ENCODE peak calls at places on chromosome 6, in six cellular contexts. P is activated T-cell treated with anti-CD3 and anti-CD28 coated beads for 1 hour; U is NCI-H2171; T is esophagus squamous epithelium; D is stimulated activated naive CD4-positive, alpha-beta T cell; L is HEK293T. X is an unnamed sample.
A peak's percentile ranks its signal among the peaks of the same experiment; 100 is the strongest.

GRCh38 chr6:14975124-14975815 is 270.6 kb upstream of the JARID2 start:
- DNase-seq in U (no peak), T (no peak), D (no peak), P (no peak), L (no peak), X (no peak)

GRCh38 chr6:33861722-33862121 is 57.9 kb upstream of the MLN start:
- DNase-seq in D (no peak), T (no peak), L (no peak), P (no peak), U (no peak), X (no peak)

GRCh38 chr6:108874470-108875160 is 26.4 kb downstream of the ARMC2 start:
- DNase-seq in D (no peak), U (no peak), T (no peak), P (peak; percentile 6), L (no peak), X (no peak)

GRCh38 chr6:31293343-31293742 is 21.5 kb upstream of the HLA-C start:
- DNase-seq in P (no peak), D (no peak), L (peak; percentile 31), T (no peak), U (no peak), X (no peak)

GRCh38 chr6:105651969-105652368 is 249.1 kb upstream of the PREP start:
- DNase-seq in U (no peak), T (no peak), P (no peak), L (no peak), D (no peak), X (no peak)

GRCh38 chr6:148509152-148509571 is 166.5 kb downstream of the SASH1 start:
- DNase-seq in D (no peak), P (no peak), T (no peak), L (no peak), U (no peak), X (no peak)

GRCh38 chr6:107231243-107231642 is 115.9 kb upstream of the BEND3 start:
- DNase-seq in D (no peak), P (no peak), L (no peak), U (no peak), T (no peak), X (no peak)

GRCh38 chr6:33694401-33694931 is 17.0 kb downstream of the UQCC2 start:
- DNase-seq in L (no peak), T (no peak), U (peak; percentile 94), P (peak; percentile 58), D (peak; percentile 63), X (no peak)

GRCh38 chr6:152387091-152387490 is 250.1 kb downstream of the SYNE1 start:
- DNase-seq in T (no peak), P (no peak), U (no peak), L (no peak), D (no peak), X (no peak)

GRCh38 chr6:132820629-132821381 is 6.4 kb downstream of the RPS12 start:
- DNase-seq in P (no peak), T (no peak), D (no peak), L (no peak), U (no peak), X (no peak)

GRCh38 chr6:70669133-70669532 is 1.4 kb downstream of the SMAP1 start:
- DNase-seq in U (no peak), P (no peak), L (no peak), D (no peak), T (no peak), X (no peak)

GRCh38 chr6:160137130-160137988 is 15.7 kb downstream of the SLC22A1 start:
- DNase-seq in P (no peak), D (no peak), T (no peak), L (no peak), U (no peak), X (no peak)

GRCh38 chr6:7148100-7148822 is 40.5 kb downstream of the RREB1 start:
- DNase-seq in P (no peak), T (no peak), U (no peak), D (no peak), L (no peak), X (no peak)

GRCh38 chr6:22219916-22220315 is 76.9 kb downstream of the PRL start:
- DNase-seq in T (no peak), D (no peak), L (no peak), P (no peak), U (no peak), X (no peak)

GRCh38 chr6:16472349-16473069 is 234.1 kb downstream of the GMPR start:
- DNase-seq in U (no peak), D (no peak), T (no peak), L (no peak), P (no peak), X (no peak)

GRCh38 chr6:22332726-22333125 is 35.9 kb upstream of the PRL start:
- DNase-seq in D (no peak), T (no peak), L (no peak), P (no peak), U (no peak), X (no peak)

GRCh38 chr6:15518057-15518456 is 144.8 kb downstream of the DTNBP1 start:
- DNase-seq in P (no peak), T (no peak), L (no peak), U (no peak), D (no peak), X (no peak)

GRCh38 chr6:16728513-16729182 is 32.6 kb downstream of the ATXN1 start:
- DNase-seq in U (no peak), P (no peak), D (no peak), L (no peak), T (no peak), X (no peak)

GRCh38 chr6:144776031-144776819 is 491.1 kb downstream of the UTRN start:
- DNase-seq in P (no peak), D (no peak), T (no peak), U (no peak), L (no peak), X (no peak)

GRCh38 chr6:159693128-159693893 is at the start of gene SOD2:
- DNase-seq in D (peak; percentile 97), P (peak; percentile 71), L (peak; percentile 91), T (peak; percentile 54), U (peak; percentile 90), X (peak; percentile 36)

GRCh38 chr6:83884523-83884922 is 25.0 kb downstream of the CYB5R4 start:
- DNase-seq in P (no peak), T (no peak), D (peak; percentile 48), L (peak; percentile 29), U (peak; percentile 52), X (no peak)

GRCh38 chr6:39280247-39280731 is 33.9 kb downstream of the KCNK17 start:
- DNase-seq in D (no peak), P (no peak), U (no peak), L (no peak), T (no peak), X (no peak)

GRCh38 chr6:36698196-36698595 is 570 bp downstream of the RAB44 start:
- DNase-seq in U (no peak), L (no peak), P (no peak), D (no peak), T (no peak), X (no peak)

GRCh38 chr6:112086744-112087135 is 542 bp downstream of the TUBE1 start:
- DNase-seq in U (peak; percentile 22), D (peak; percentile 18), P (no peak), T (no peak), L (peak; percentile 27), X (no peak)

GRCh38 chr6:73231986-73232391 is 6.7 kb upstream of the KHDC1L start:
- DNase-seq in D (no peak), L (no peak), P (no peak), U (no peak), T (no peak), X (no peak)

GRCh38 chr6:77450924-77451323 is 12.4 kb downstream of the HTR1B start:
- DNase-seq in L (no peak), D (no peak), U (no peak), T (no peak), P (no peak), X (no peak)

GRCh38 chr6:26336355-26337198 is 28.4 kb upstream of the BTN3A2 start:
- DNase-seq in T (no peak), D (no peak), U (no peak), P (no peak), L (no peak), X (no peak)

GRCh38 chr6:157665172-157665571 is 157.9 kb upstream of the SNX9 start:
- DNase-seq in L (no peak), P (no peak), D (no peak), T (no peak), U (no peak), X (no peak)

GRCh38 chr6:134249759-134250602 is 67.9 kb downstream of the SGK1 start:
- DNase-seq in D (no peak), T (no peak), L (no peak), P (no peak), U (no peak), X (no peak)

GRCh38 chr6:6893701-6894100 is 214.1 kb upstream of the RREB1 start:
- DNase-seq in T (no peak), P (no peak), D (no peak), U (no peak), L (no peak), X (no peak)

X was measured in thoracic aorta.